ENCODE peak calls at places on chromosomes 11 and 22, in five cellular contexts. One of them, this sample, is unnamed.

GRCh38 chr11:107259826-107260225 is 197.8 kb downstream of the CWF19L2 start:
- DNase-seq in activated CD4-positive, alpha-beta T cell treated with anti-CD3 and anti-CD28 coated beads, Interleukin-2, amount 10 ng/mL, durations not matched to agents 7 days and 5 days: no peak
- DNase-seq in WTC11: no peak
- DNase-seq in endothelial cell: no peak
- DNase-seq in left lobe of liver: no peak
- DNase-seq in this sample: no peak

GRCh38 chr11:128343870-128344269 is 243.5 kb downstream of the ETS1 start:
- DNase-seq in activated CD4-positive, alpha-beta T cell treated with anti-CD3 and anti-CD28 coated beads, Interleukin-2, amount 10 ng/mL, durations not matched to agents 7 days and 5 days: no peak
- DNase-seq in endothelial cell: no peak
- DNase-seq in WTC11: no peak
- DNase-seq in left lobe of liver: no peak
- DNase-seq in this sample: no peak

GRCh38 chr22:38924197-38924952 is 33.0 kb upstream of the APOBEC3A start:
- DNase-seq in WTC11: no peak
- DNase-seq in activated CD4-positive, alpha-beta T cell treated with anti-CD3 and anti-CD28 coated beads, Interleukin-2, amount 10 ng/mL, durations not matched to agents 7 days and 5 days: no peak
- DNase-seq in left lobe of liver: peak
- DNase-seq in endothelial cell: no peak
- DNase-seq in this sample: no peak

GRCh38 chr22:41308544-41308947 is 7.2 kb downstream of the ZC3H7B start:
- DNase-seq in endothelial cell: no peak
- DNase-seq in activated CD4-positive, alpha-beta T cell treated with anti-CD3 and anti-CD28 coated beads, Interleukin-2, amount 10 ng/mL, durations not matched to agents 7 days and 5 days: no peak
- DNase-seq in left lobe of liver: peak
- DNase-seq in WTC11: no peak
- DNase-seq in this sample: no peak

GRCh38 chr11:64358536-64358906 is 441 bp upstream of the RPS6KA4 start:
- DNase-seq in activated CD4-positive, alpha-beta T cell treated with anti-CD3 and anti-CD28 coated beads, Interleukin-2, amount 10 ng/mL, durations not matched to agents 7 days and 5 days: no peak
- DNase-seq in left lobe of liver: no peak
- DNase-seq in endothelial cell: no peak
- DNase-seq in WTC11: no peak
- DNase-seq in this sample: no peak

GRCh38 chr22:49023879-49024774 is 803.5 kb downstream of the BRD1 start:
- DNase-seq in left lobe of liver: no peak
- DNase-seq in endothelial cell: no peak
- DNase-seq in activated CD4-positive, alpha-beta T cell treated with anti-CD3 and anti-CD28 coated beads, Interleukin-2, amount 10 ng/mL, durations not matched to agents 7 days and 5 days: no peak
- DNase-seq in WTC11: peak
- DNase-seq in this sample: no peak

GRCh38 chr11:64523456-64524187 is 67.4 kb upstream of the SLC22A12 start:
- DNase-seq in endothelial cell: no peak
- DNase-seq in activated CD4-positive, alpha-beta T cell treated with anti-CD3 and anti-CD28 coated beads, Interleukin-2, amount 10 ng/mL, durations not matched to agents 7 days and 5 days: no peak
- DNase-seq in WTC11: no peak
- DNase-seq in left lobe of liver: no peak
- DNase-seq in this sample: no peak

GRCh38 chr11:104968365-104968855 is at the start of gene CASP4:
- DNase-seq in left lobe of liver: no peak
- DNase-seq in WTC11: no peak
- DNase-seq in endothelial cell: no peak
- DNase-seq in activated CD4-positive, alpha-beta T cell treated with anti-CD3 and anti-CD28 coated beads, Interleukin-2, amount 10 ng/mL, durations not matched to agents 7 days and 5 days: peak
- DNase-seq in this sample: no peak

GRCh38 chr22:23709107-23709506 is 18.3 kb downstream of the RGL4 start:
- DNase-seq in activated CD4-positive, alpha-beta T cell treated with anti-CD3 and anti-CD28 coated beads, Interleukin-2, amount 10 ng/mL, durations not matched to agents 7 days and 5 days: no peak
- DNase-seq in endothelial cell: no peak
- DNase-seq in left lobe of liver: no peak
- DNase-seq in WTC11: no peak
- DNase-seq in this sample: no peak

GRCh38 chr11:131274233-131274632 is 96.2 kb upstream of the NTM start:
- DNase-seq in endothelial cell: no peak
- DNase-seq in activated CD4-positive, alpha-beta T cell treated with anti-CD3 and anti-CD28 coated beads, Interleukin-2, amount 10 ng/mL, durations not matched to agents 7 days and 5 days: no peak
- DNase-seq in left lobe of liver: no peak
- DNase-seq in WTC11: no peak
- DNase-seq in this sample: no peak

GRCh38 chr11:34809191-34810106 is 106.7 kb downstream of the APIP start:
- DNase-seq in WTC11: no peak
- DNase-seq in endothelial cell: peak
- DNase-seq in activated CD4-positive, alpha-beta T cell treated with anti-CD3 and anti-CD28 coated beads, Interleukin-2, amount 10 ng/mL, durations not matched to agents 7 days and 5 days: no peak
- DNase-seq in left lobe of liver: no peak
- DNase-seq in this sample: no peak

GRCh38 chr22:48151641-48152040 is 1389.2 kb downstream of the TBC1D22A start:
- DNase-seq in WTC11: no peak
- DNase-seq in left lobe of liver: no peak
- DNase-seq in endothelial cell: no peak
- DNase-seq in activated CD4-positive, alpha-beta T cell treated with anti-CD3 and anti-CD28 coated beads, Interleukin-2, amount 10 ng/mL, durations not matched to agents 7 days and 5 days: no peak
- DNase-seq in this sample: no peak

GRCh38 chr22:41908409-41909289 is 6.2 kb downstream of the SHISA8 start:
- DNase-seq in left lobe of liver: peak
- DNase-seq in endothelial cell: peak
- DNase-seq in WTC11: no peak
- DNase-seq in activated CD4-positive, alpha-beta T cell treated with anti-CD3 and anti-CD28 coated beads, Interleukin-2, amount 10 ng/mL, durations not matched to agents 7 days and 5 days: peak
- DNase-seq in this sample: no peak

GRCh38 chr11:83284501-83285051 is 1.6 kb downstream of the CCDC90B start:
- DNase-seq in left lobe of liver: no peak
- DNase-seq in endothelial cell: no peak
- DNase-seq in WTC11: no peak
- DNase-seq in activated CD4-positive, alpha-beta T cell treated with anti-CD3 and anti-CD28 coated beads, Interleukin-2, amount 10 ng/mL, durations not matched to agents 7 days and 5 days: no peak
- DNase-seq in this sample: no peak

GRCh38 chr11:11351042-11351586 is 1.9 kb downstream of the CSNK2A3 start:
- DNase-seq in activated CD4-positive, alpha-beta T cell treated with anti-CD3 and anti-CD28 coated beads, Interleukin-2, amount 10 ng/mL, durations not matched to agents 7 days and 5 days: no peak
- DNase-seq in endothelial cell: no peak
- DNase-seq in WTC11: no peak
- DNase-seq in left lobe of liver: no peak
- DNase-seq in this sample: no peak

GRCh38 chr11:84518601-84519183 is 1108.5 kb downstream of the DLG2 start:
- DNase-seq in WTC11: no peak
- DNase-seq in activated CD4-positive, alpha-beta T cell treated with anti-CD3 and anti-CD28 coated beads, Interleukin-2, amount 10 ng/mL, durations not matched to agents 7 days and 5 days: no peak
- DNase-seq in left lobe of liver: no peak
- DNase-seq in endothelial cell: no peak
- DNase-seq in this sample: no peak

GRCh38 chr11:16764888-16765287 is 26.4 kb downstream of the C11orf58 start:
- DNase-seq in activated CD4-positive, alpha-beta T cell treated with anti-CD3 and anti-CD28 coated beads, Interleukin-2, amount 10 ng/mL, durations not matched to agents 7 days and 5 days: no peak
- DNase-seq in WTC11: no peak
- DNase-seq in endothelial cell: no peak
- DNase-seq in left lobe of liver: no peak
- DNase-seq in this sample: no peak

GRCh38 chr11:429931-430456 is 11.8 kb downstream of the ANO9 start:
- DNase-seq in left lobe of liver: no peak
- DNase-seq in WTC11: no peak
- DNase-seq in activated CD4-positive, alpha-beta T cell treated with anti-CD3 and anti-CD28 coated beads, Interleukin-2, amount 10 ng/mL, durations not matched to agents 7 days and 5 days: no peak
- DNase-seq in endothelial cell: no peak
- DNase-seq in this sample: no peak

GRCh38 chr11:129973809-129974208 is 28.8 kb downstream of the PRDM10 start:
- DNase-seq in WTC11: peak
- DNase-seq in left lobe of liver: no peak
- DNase-seq in activated CD4-positive, alpha-beta T cell treated with anti-CD3 and anti-CD28 coated beads, Interleukin-2, amount 10 ng/mL, durations not matched to agents 7 days and 5 days: no peak
- DNase-seq in endothelial cell: no peak
- DNase-seq in this sample: no peak

GRCh38 chr11:72263363-72263762 is 19.4 kb upstream of the PHOX2A start:
- DNase-seq in activated CD4-positive, alpha-beta T cell treated with anti-CD3 and anti-CD28 coated beads, Interleukin-2, amount 10 ng/mL, durations not matched to agents 7 days and 5 days: no peak
- DNase-seq in left lobe of liver: no peak
- DNase-seq in WTC11: no peak
- DNase-seq in endothelial cell: no peak
- DNase-seq in this sample: no peak

GRCh38 chr11:119808431-119809185 is 79.6 kb upstream of the NECTIN1 start:
- DNase-seq in activated CD4-positive, alpha-beta T cell treated with anti-CD3 and anti-CD28 coated beads, Interleukin-2, amount 10 ng/mL, durations not matched to agents 7 days and 5 days: no peak
- DNase-seq in WTC11: no peak
- DNase-seq in left lobe of liver: no peak
- DNase-seq in endothelial cell: no peak
- DNase-seq in this sample: no peak

GRCh38 chr11:130388607-130389205 is 39.7 kb downstream of the ADAMTS8 start:
- DNase-seq in endothelial cell: no peak
- DNase-seq in activated CD4-positive, alpha-beta T cell treated with anti-CD3 and anti-CD28 coated beads, Interleukin-2, amount 10 ng/mL, durations not matched to agents 7 days and 5 days: peak
- DNase-seq in left lobe of liver: no peak
- DNase-seq in WTC11: no peak
- DNase-seq in this sample: no peak

GRCh38 chr11:30487200-30487898 is 98.8 kb downstream of the MPPED2 start:
- DNase-seq in endothelial cell: no peak
- DNase-seq in WTC11: no peak
- DNase-seq in activated CD4-positive, alpha-beta T cell treated with anti-CD3 and anti-CD28 coated beads, Interleukin-2, amount 10 ng/mL, durations not matched to agents 7 days and 5 days: no peak
- DNase-seq in left lobe of liver: no peak
- DNase-seq in this sample: no peak

GRCh38 chr22:31104869-31105268 is 2.5 kb downstream of the SELENOM start:
- DNase-seq in endothelial cell: peak
- DNase-seq in activated CD4-positive, alpha-beta T cell treated with anti-CD3 and anti-CD28 coated beads, Interleukin-2, amount 10 ng/mL, durations not matched to agents 7 days and 5 days: no peak
- DNase-seq in WTC11: peak
- DNase-seq in left lobe of liver: no peak
- DNase-seq in this sample: no peak

GRCh38 chr22:33851985-33852384 is 68.3 kb downstream of the LARGE1 start:
- DNase-seq in activated CD4-positive, alpha-beta T cell treated with anti-CD3 and anti-CD28 coated beads, Interleukin-2, amount 10 ng/mL, durations not matched to agents 7 days and 5 days: no peak
- DNase-seq in left lobe of liver: no peak
- DNase-seq in WTC11: no peak
- DNase-seq in endothelial cell: no peak
- DNase-seq in this sample: no peak

GRCh38 chr11:36775157-36775556 is 177.1 kb upstream of the RAG2 start:
- DNase-seq in left lobe of liver: no peak
- DNase-seq in WTC11: no peak
- DNase-seq in activated CD4-positive, alpha-beta T cell treated with anti-CD3 and anti-CD28 coated beads, Interleukin-2, amount 10 ng/mL, durations not matched to agents 7 days and 5 days: no peak
- DNase-seq in endothelial cell: no peak
- DNase-seq in this sample: no peak

GRCh38 chr11:69283446-69283845 is 10.5 kb upstream of the MYEOV start:
- DNase-seq in WTC11: no peak
- DNase-seq in left lobe of liver: no peak
- DNase-seq in endothelial cell: no peak
- DNase-seq in activated CD4-positive, alpha-beta T cell treated with anti-CD3 and anti-CD28 coated beads, Interleukin-2, amount 10 ng/mL, durations not matched to agents 7 days and 5 days: no peak
- DNase-seq in this sample: no peak

GRCh38 chr11:9214765-9215164 is 50.4 kb downstream of the DENND5A start:
- DNase-seq in WTC11: no peak
- DNase-seq in endothelial cell: no peak
- DNase-seq in left lobe of liver: no peak
- DNase-seq in activated CD4-positive, alpha-beta T cell treated with anti-CD3 and anti-CD28 coated beads, Interleukin-2, amount 10 ng/mL, durations not matched to agents 7 days and 5 days: no peak
- DNase-seq in this sample: no peak

GRCh38 chr11:6862961-6863360 is at the start of gene OR10A2:
- DNase-seq in left lobe of liver: no peak
- DNase-seq in endothelial cell: no peak
- DNase-seq in activated CD4-positive, alpha-beta T cell treated with anti-CD3 and anti-CD28 coated beads, Interleukin-2, amount 10 ng/mL, durations not matched to agents 7 days and 5 days: no peak
- DNase-seq in WTC11: no peak
- DNase-seq in this sample: no peak

GRCh38 chr11:8387141-8387540 is 123.5 kb upstream of the LMO1 start:
- DNase-seq in left lobe of liver: no peak
- DNase-seq in WTC11: no peak
- DNase-seq in activated CD4-positive, alpha-beta T cell treated with anti-CD3 and anti-CD28 coated beads, Interleukin-2, amount 10 ng/mL, durations not matched to agents 7 days and 5 days: no peak
- DNase-seq in endothelial cell: no peak
- DNase-seq in this sample: no peak

GRCh38 chr11:67261942-67262681 is 4.2 kb upstream of the GRK2 start:
- DNase-seq in left lobe of liver: no peak
- DNase-seq in endothelial cell: no peak
- DNase-seq in activated CD4-positive, alpha-beta T cell treated with anti-CD3 and anti-CD28 coated beads, Interleukin-2, amount 10 ng/mL, durations not matched to agents 7 days and 5 days: no peak
- DNase-seq in WTC11: no peak
- DNase-seq in this sample: no peak

GRCh38 chr11:124938970-124939369 is 3.1 kb upstream of the HEPACAM start:
- DNase-seq in activated CD4-positive, alpha-beta T cell treated with anti-CD3 and anti-CD28 coated beads, Interleukin-2, amount 10 ng/mL, durations not matched to agents 7 days and 5 days: no peak
- DNase-seq in endothelial cell: no peak
- DNase-seq in left lobe of liver: no peak
- DNase-seq in WTC11: no peak
- DNase-seq in this sample: no peak

GRCh38 chr11:71286701-71287643 is 34.6 kb upstream of the SHANK2 start:
- DNase-seq in WTC11: peak
- DNase-seq in endothelial cell: no peak
- DNase-seq in activated CD4-positive, alpha-beta T cell treated with anti-CD3 and anti-CD28 coated beads, Interleukin-2, amount 10 ng/mL, durations not matched to agents 7 days and 5 days: no peak
- DNase-seq in left lobe of liver: peak
- DNase-seq in this sample: no peak

GRCh38 chr11:69333149-69333710 is 39.3 kb downstream of the MYEOV start:
- DNase-seq in activated CD4-positive, alpha-beta T cell treated with anti-CD3 and anti-CD28 coated beads, Interleukin-2, amount 10 ng/mL, durations not matched to agents 7 days and 5 days: no peak
- DNase-seq in WTC11: no peak
- DNase-seq in left lobe of liver: peak
- DNase-seq in endothelial cell: no peak
- DNase-seq in this sample: no peak

GRCh38 chr11:693415-693831 is 1.6 kb downstream of the DEAF1 start:
- DNase-seq in endothelial cell: no peak
- DNase-seq in activated CD4-positive, alpha-beta T cell treated with anti-CD3 and anti-CD28 coated beads, Interleukin-2, amount 10 ng/mL, durations not matched to agents 7 days and 5 days: no peak
- DNase-seq in left lobe of liver: no peak
- DNase-seq in WTC11: no peak
- DNase-seq in this sample: no peak

GRCh38 chr11:128845334-128845780 is 21.7 kb downstream of the KCNJ1 start:
- DNase-seq in WTC11: no peak
- DNase-seq in left lobe of liver: no peak
- DNase-seq in endothelial cell: no peak
- DNase-seq in activated CD4-positive, alpha-beta T cell treated with anti-CD3 and anti-CD28 coated beads, Interleukin-2, amount 10 ng/mL, durations not matched to agents 7 days and 5 days: peak
- DNase-seq in this sample: no peak

GRCh38 chr11:119794756-119795155 is 65.8 kb upstream of the NECTIN1 start:
- DNase-seq in endothelial cell: no peak
- DNase-seq in left lobe of liver: no peak
- DNase-seq in WTC11: no peak
- DNase-seq in activated CD4-positive, alpha-beta T cell treated with anti-CD3 and anti-CD28 coated beads, Interleukin-2, amount 10 ng/mL, durations not matched to agents 7 days and 5 days: no peak
- DNase-seq in this sample: no peak